ENCODE peak calls at places on chromosomes 4 and X, in eight cellular contexts. P is PC-3, V is sigmoid colon, R is H7, L is lung, B is Peyer's patch, O is tibial nerve, E is epithelial cell of esophagus. Z is an unnamed sample.
A peak's percentile ranks its signal among the peaks of the same experiment; 100 is the strongest.

GRCh38 chr4:168421055-168421454 is 59.2 kb downstream of the DDX60L start:
- DNase-seq in P (no peak), V (no peak), O (no peak), E (no peak), R (no peak), L (no peak), B (no peak), Z (no peak)

GRCh38 chr4:180942367-180942916 is 1300.8 kb upstream of the TENM3 start:
- DNase-seq in O (no peak), R (no peak), E (no peak), B (no peak), L (no peak), P (no peak), V (no peak), Z (no peak)

GRCh38 chr4:112633477-112634235 is 3.1 kb downstream of the ZGRF1 start:
- DNase-seq in L (no peak), O (no peak), R (peak; percentile 36), P (peak; percentile 38), E (peak; percentile 41), V (no peak), B (no peak), Z (no peak)

GRCh38 chr4:34181311-34181808 is 2063.0 kb downstream of the ARAP2 start:
- DNase-seq in B (no peak), P (peak; percentile 85), O (no peak), R (no peak), L (no peak), V (no peak), E (peak; percentile 89), Z (no peak)

GRCh38 chr4:62256469-62256868 is 1056.3 kb downstream of the ADGRL3 start:
- DNase-seq in V (no peak), O (no peak), L (no peak), B (no peak), E (no peak), P (peak; percentile 18), R (no peak), Z (no peak)

GRCh38 chrX:33336783-33337182 is 125.4 kb upstream of the DMD start:
- DNase-seq in V (no peak), P (peak; percentile 29), B (peak; percentile 47), O (no peak), L (no peak), R (no peak), E (peak; percentile 48), Z (no peak)

GRCh38 chrX:133587818-133588217 is 172.5 kb upstream of the GPC4 start:
- DNase-seq in B (no peak), E (no peak), L (no peak), O (no peak), V (no peak), R (no peak), P (no peak), Z (no peak)

GRCh38 chrX:7074908-7075204 is 72.7 kb upstream of the STS start:
- DNase-seq in P (no peak), E (no peak), B (no peak), O (no peak), L (no peak), R (no peak), V (no peak), Z (no peak)

GRCh38 chrX:30141966-30142365 is 73.4 kb upstream of the MAGEB2 start:
- DNase-seq in E (peak; percentile 36), V (no peak), P (peak; percentile 63), O (no peak), L (no peak), R (peak; percentile 46), B (no peak), Z (no peak)

GRCh38 chrX:2708016-2708415 is 16.9 kb downstream of the CD99 start:
- DNase-seq in L (no peak), O (no peak), B (no peak), P (peak; percentile 13), E (peak; percentile 80), V (no peak), R (no peak), Z (no peak)

GRCh38 chr4:30938956-30939528 is 218.9 kb downstream of the PCDH7 start:
- DNase-seq in V (no peak), O (no peak), L (no peak), E (peak; percentile 71), P (no peak), B (no peak), R (no peak), Z (no peak)

GRCh38 chr4:13289391-13289790 is 194.7 kb downstream of the RAB28 start:
- DNase-seq in R (no peak), V (no peak), L (no peak), O (no peak), E (peak; percentile 43), P (peak; percentile 36), B (no peak), Z (no peak)

GRCh38 chr4:3043272-3044020 is 30.9 kb downstream of the HTT-AS start:
- DNase-seq in O (no peak), E (no peak), P (no peak), V (no peak), R (no peak), B (no peak), L (no peak), Z (no peak)

GRCh38 chr4:3039706-3040366 is 34.5 kb downstream of the HTT-AS start:
- DNase-seq in B (no peak), O (no peak), R (no peak), E (no peak), V (no peak), L (no peak), P (no peak), Z (no peak)

GRCh38 chr4:3040447-3041191 is 33.7 kb downstream of the HTT-AS start:
- DNase-seq in P (no peak), R (no peak), O (no peak), L (no peak), B (peak; percentile 67), E (no peak), V (no peak), Z (no peak)

GRCh38 chr4:3042226-3042625 is 32.1 kb downstream of the HTT-AS start:
- DNase-seq in V (no peak), B (no peak), P (no peak), L (no peak), O (no peak), R (no peak), E (no peak), Z (no peak)

DNA sequence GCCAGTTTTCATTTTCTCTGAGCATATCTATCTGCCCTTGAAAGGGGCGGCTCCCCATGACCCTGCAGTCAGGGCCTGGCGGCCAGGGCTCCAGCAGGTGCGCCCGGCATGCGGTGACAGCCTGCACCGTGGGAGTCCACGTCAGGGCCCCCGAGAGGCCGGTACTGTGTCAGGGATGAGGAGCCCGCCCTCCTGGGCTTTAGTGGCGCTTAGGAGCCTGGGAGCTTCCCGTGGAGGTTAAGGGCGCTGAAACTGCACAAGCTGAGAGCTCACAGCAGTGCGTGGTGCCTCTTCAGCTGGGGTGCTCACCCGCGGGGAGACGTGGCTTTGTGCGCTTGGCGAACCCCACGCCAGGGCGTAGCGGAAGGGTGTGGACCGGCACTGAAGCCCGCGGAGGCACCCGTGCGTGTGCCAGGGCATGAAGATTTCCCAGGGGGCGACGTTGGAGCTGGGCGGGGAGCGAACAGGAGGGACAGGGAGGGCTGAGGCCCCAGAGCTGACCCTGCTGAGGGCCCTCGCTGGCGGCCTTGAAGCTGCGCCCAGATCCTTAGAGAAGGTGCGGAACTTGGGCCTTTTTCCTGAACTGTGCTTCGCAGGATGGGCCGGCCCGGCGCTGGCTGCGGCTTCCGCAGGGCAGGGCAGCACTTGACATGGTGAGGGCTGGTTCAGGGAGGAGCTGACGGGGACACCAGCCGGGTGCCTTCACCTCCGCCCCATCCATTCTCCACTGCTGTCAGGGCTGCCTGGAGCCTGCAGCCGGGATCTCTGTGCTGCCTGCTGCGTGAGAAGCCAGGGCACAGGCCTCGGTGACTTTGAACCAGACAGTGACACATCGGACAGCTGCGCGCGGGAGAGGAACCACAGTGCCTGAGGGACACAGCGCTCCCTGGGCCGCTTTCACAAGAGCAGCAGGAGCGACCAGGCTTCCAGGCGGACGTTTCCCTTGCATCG is 32.9 kb downstream of the HTT-AS start:
- DNase-seq in B (peak; percentile 84), P (peak; percentile 63), E (peak; percentile 65), V (peak; percentile 83), R (peak; percentile 66), L (peak; percentile 69), O (peak; percentile 42), Z (peak; percentile 19)
- H3K4me3 ChIP-seq in B (peak overlapping the region; percentile 52), P (peak overlapping the region; percentile 74), E (peak overlapping the region; percentile 14), V (peak overlapping the region; percentile 44), R (no peak overlapping the region), L (peak overlapping the region; percentile 40), O (peak overlapping the region; percentile 25), Z (peak overlapping the region; percentile 52)

DNA sequence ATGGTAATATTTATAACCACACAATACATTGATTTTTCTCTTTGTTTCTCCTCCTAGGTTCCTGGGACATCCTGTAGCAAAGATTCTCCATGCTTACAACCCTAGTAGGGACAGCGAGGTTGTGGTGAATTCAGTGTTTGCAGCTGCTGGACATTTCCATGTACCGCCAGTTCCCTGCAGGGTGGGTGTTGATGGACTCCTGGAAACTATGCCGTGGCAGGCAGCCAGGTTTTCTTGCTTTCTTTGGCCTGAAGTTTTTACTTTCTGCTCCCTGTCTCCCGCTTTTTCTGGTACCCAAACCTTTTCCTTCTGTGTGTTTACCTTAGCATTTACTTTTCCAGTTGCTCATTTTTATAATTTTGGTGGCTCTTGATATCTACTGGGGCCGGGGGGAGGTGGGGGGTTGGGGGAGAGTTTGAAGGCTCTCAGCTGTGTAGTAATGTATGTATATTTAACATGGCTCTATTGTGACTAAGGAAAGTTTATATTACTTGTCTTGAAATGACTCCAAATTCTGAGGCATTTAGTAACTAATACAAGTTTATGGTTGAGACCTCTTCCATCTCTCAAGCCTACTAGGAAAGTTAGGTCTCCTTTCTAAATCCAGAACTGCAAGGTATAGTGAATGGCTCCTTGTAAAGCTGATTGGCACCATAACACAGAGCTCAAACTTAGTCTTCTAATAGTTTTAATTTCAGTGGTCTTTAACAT is 89.7 kb downstream of the TMEM131L start:
- DNase-seq in O (peak; percentile 47), P (peak; percentile 34), V (peak; percentile 86), B (no peak), E (no peak), L (peak; percentile 42), R (no peak), Z (no peak)
- H3K4me3 ChIP-seq in O (no peak overlapping the region), P (no peak overlapping the region), V (no peak overlapping the region), B (no peak overlapping the region), E (no peak overlapping the region), L (no peak overlapping the region), R (no peak overlapping the region), Z (no peak overlapping the region)

DNA sequence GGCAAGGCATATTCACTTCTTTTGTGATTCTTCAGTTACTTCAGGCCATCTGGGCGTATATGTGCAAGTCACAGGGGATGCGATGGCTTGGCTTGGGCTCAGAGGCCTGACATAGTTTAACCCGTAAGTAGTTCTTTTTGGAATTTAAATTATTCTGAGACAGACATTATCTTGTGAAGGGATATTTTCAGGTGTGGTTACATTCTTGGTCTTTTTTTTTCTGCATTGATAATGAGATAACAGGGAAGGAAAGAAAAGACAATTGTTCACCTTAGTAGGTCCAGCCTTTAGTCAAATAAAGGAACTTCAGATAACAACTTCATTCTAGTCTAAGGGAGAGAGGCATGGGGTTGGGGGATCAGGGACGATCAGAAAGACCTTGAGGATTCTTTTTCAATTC is 74.8 kb downstream of the TEX13C start:
- DNase-seq in P (no peak), V (no peak), L (no peak), E (no peak), R (no peak), B (no peak), O (no peak), Z (no peak)
- H3K4me3 ChIP-seq in P (no peak overlapping the region), V (no peak overlapping the region), L (no peak overlapping the region), E (no peak overlapping the region), R (peak overlapping the region; percentile 10), B (no peak overlapping the region), O (no peak overlapping the region), Z (no peak overlapping the region)

DNA sequence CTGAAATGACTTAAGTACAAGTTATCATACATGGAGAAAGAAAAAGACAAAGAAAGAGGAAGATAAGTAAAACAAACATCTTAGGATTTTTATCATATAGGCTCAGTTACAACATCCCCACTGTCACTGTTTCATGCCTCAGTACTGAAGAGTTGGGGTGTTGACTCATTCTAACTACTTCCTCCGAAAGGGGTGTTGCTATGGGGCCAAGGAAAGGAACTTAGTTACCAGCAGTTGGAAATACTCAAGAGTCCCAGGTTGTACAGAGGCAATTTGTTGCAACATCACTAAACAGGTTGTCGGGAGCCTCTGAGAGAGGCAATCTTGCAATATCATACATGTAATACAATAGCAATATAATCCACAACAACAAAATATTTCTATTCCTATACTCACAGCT is 1264.7 kb downstream of the PCDH7 start:
- DNase-seq in V (no peak), E (peak; percentile 75), R (no peak), O (no peak), B (no peak), P (no peak), L (no peak), Z (no peak)
- H3K4me3 ChIP-seq in V (no peak overlapping the region), E (no peak overlapping the region), R (no peak overlapping the region), O (no peak overlapping the region), B (no peak overlapping the region), P (no peak overlapping the region), L (no peak overlapping the region), Z (no peak overlapping the region)

Z was measured in effector memory CD4-positive, alpha-beta T cell.